ENCODE peak calls at places on chromosomes 4 and X, in ten cellular contexts. One of them, this sample, is unnamed.

GRCh38 chrX:19875051-19875432 is 12.4 kb downstream of the SH3KBP1 start:
- DNase-seq in choroid plexus epithelial cell: no peak
- DNase-seq in IMR-90: peak; percentile 34
- DNase-seq in sigmoid colon: no peak
- DNase-seq in AG09309: no peak
- DNase-seq in HFF-Myc: no peak
- DNase-seq in fibroblast of the aortic adventitia: no peak
- DNase-seq in astrocyte of the spinal cord: no peak
- DNase-seq in foreskin fibroblast: no peak
- DNase-seq in tibial nerve: peak; percentile 4
- DNase-seq in this sample: no peak

GRCh38 chr4:95548738-95549245 is at the start of gene UNC5C:
- DNase-seq in choroid plexus epithelial cell: peak; percentile 38
- DNase-seq in HFF-Myc: no peak
- DNase-seq in IMR-90: no peak
- DNase-seq in sigmoid colon: peak; percentile 88
- DNase-seq in AG09309: no peak
- DNase-seq in tibial nerve: peak; percentile 59
- DNase-seq in foreskin fibroblast: peak; percentile 1
- DNase-seq in fibroblast of the aortic adventitia: peak; percentile 69
- DNase-seq in astrocyte of the spinal cord: peak; percentile 64
- DNase-seq in this sample: no peak

GRCh38 chr4:770022-770421 is 55.9 kb downstream of the CPLX1 start:
- DNase-seq in HFF-Myc: no peak
- DNase-seq in sigmoid colon: no peak
- DNase-seq in astrocyte of the spinal cord: no peak
- DNase-seq in IMR-90: peak; percentile 38
- DNase-seq in choroid plexus epithelial cell: no peak
- DNase-seq in AG09309: no peak
- DNase-seq in fibroblast of the aortic adventitia: no peak
- DNase-seq in tibial nerve: no peak
- DNase-seq in foreskin fibroblast: no peak
- DNase-seq in this sample: no peak

GRCh38 chr4:74967324-74967723 is 34.4 kb downstream of the PARM1 start:
- DNase-seq in tibial nerve: no peak
- DNase-seq in astrocyte of the spinal cord: no peak
- DNase-seq in AG09309: no peak
- DNase-seq in foreskin fibroblast: no peak
- DNase-seq in sigmoid colon: no peak
- DNase-seq in choroid plexus epithelial cell: no peak
- DNase-seq in fibroblast of the aortic adventitia: no peak
- DNase-seq in HFF-Myc: no peak
- DNase-seq in IMR-90: no peak
- DNase-seq in this sample: no peak

GRCh38 chr4:31918891-31919290 is 1198.7 kb downstream of the PCDH7 start:
- DNase-seq in foreskin fibroblast: no peak
- DNase-seq in IMR-90: no peak
- DNase-seq in astrocyte of the spinal cord: no peak
- DNase-seq in AG09309: no peak
- DNase-seq in HFF-Myc: no peak
- DNase-seq in tibial nerve: no peak
- DNase-seq in sigmoid colon: no peak
- DNase-seq in fibroblast of the aortic adventitia: peak; percentile 38
- DNase-seq in choroid plexus epithelial cell: peak; percentile 57
- DNase-seq in this sample: no peak

GRCh38 chrX:44343412-44343942 is at the start of gene EFHC2:
- DNase-seq in tibial nerve: peak; percentile 9
- DNase-seq in astrocyte of the spinal cord: no peak
- DNase-seq in fibroblast of the aortic adventitia: no peak
- DNase-seq in foreskin fibroblast: no peak
- DNase-seq in sigmoid colon: peak; percentile 63
- DNase-seq in AG09309: no peak
- DNase-seq in IMR-90: no peak
- DNase-seq in HFF-Myc: no peak
- DNase-seq in choroid plexus epithelial cell: peak; percentile 6
- DNase-seq in this sample: no peak

GRCh38 chr4:148056879-148057278 is 325.0 kb downstream of the ARHGAP10 start:
- DNase-seq in astrocyte of the spinal cord: peak; percentile 75
- DNase-seq in HFF-Myc: peak; percentile 19
- DNase-seq in IMR-90: peak; percentile 77
- DNase-seq in fibroblast of the aortic adventitia: peak; percentile 67
- DNase-seq in tibial nerve: peak; percentile 54
- DNase-seq in sigmoid colon: no peak
- DNase-seq in choroid plexus epithelial cell: peak; percentile 69
- DNase-seq in AG09309: peak; percentile 13
- DNase-seq in foreskin fibroblast: peak; percentile 32
- DNase-seq in this sample: no peak

GRCh38 chr4:75370582-75370981 is 143.6 kb downstream of the RCHY1 start:
- DNase-seq in tibial nerve: no peak
- DNase-seq in IMR-90: no peak
- DNase-seq in sigmoid colon: no peak
- DNase-seq in HFF-Myc: no peak
- DNase-seq in choroid plexus epithelial cell: no peak
- DNase-seq in foreskin fibroblast: no peak
- DNase-seq in fibroblast of the aortic adventitia: no peak
- DNase-seq in astrocyte of the spinal cord: no peak
- DNase-seq in AG09309: no peak
- DNase-seq in this sample: no peak

GRCh38 chr4:84956014-84956413 is 10.5 kb downstream of the WDFY3 start:
- DNase-seq in foreskin fibroblast: no peak
- DNase-seq in choroid plexus epithelial cell: no peak
- DNase-seq in AG09309: no peak
- DNase-seq in sigmoid colon: no peak
- DNase-seq in HFF-Myc: no peak
- DNase-seq in IMR-90: no peak
- DNase-seq in tibial nerve: no peak
- DNase-seq in fibroblast of the aortic adventitia: no peak
- DNase-seq in astrocyte of the spinal cord: no peak
- DNase-seq in this sample: no peak

GRCh38 chr4:3317656-3318211 is 24.9 kb downstream of the RGS12 start:
- DNase-seq in tibial nerve: no peak
- DNase-seq in HFF-Myc: no peak
- DNase-seq in foreskin fibroblast: no peak
- DNase-seq in sigmoid colon: no peak
- DNase-seq in choroid plexus epithelial cell: no peak
- DNase-seq in AG09309: no peak
- DNase-seq in fibroblast of the aortic adventitia: no peak
- DNase-seq in astrocyte of the spinal cord: no peak
- DNase-seq in IMR-90: no peak
- DNase-seq in this sample: no peak

GRCh38 chr4:52059372-52059771 is 8.3 kb downstream of the SPATA18 start:
- DNase-seq in tibial nerve: peak; percentile 41
- DNase-seq in IMR-90: peak; percentile 46
- DNase-seq in astrocyte of the spinal cord: peak; percentile 81
- DNase-seq in AG09309: peak; percentile 23
- DNase-seq in choroid plexus epithelial cell: peak; percentile 67
- DNase-seq in HFF-Myc: no peak
- DNase-seq in foreskin fibroblast: peak; percentile 57
- DNase-seq in sigmoid colon: no peak
- DNase-seq in fibroblast of the aortic adventitia: peak; percentile 92
- DNase-seq in this sample: no peak

GRCh38 chrX:103688949-103689348 is 2.5 kb upstream of the MORF4L2 start:
- DNase-seq in fibroblast of the aortic adventitia: peak; percentile 58
- DNase-seq in choroid plexus epithelial cell: peak; percentile 58
- DNase-seq in IMR-90: peak; percentile 44
- DNase-seq in astrocyte of the spinal cord: peak; percentile 43
- DNase-seq in HFF-Myc: no peak
- DNase-seq in AG09309: no peak
- DNase-seq in sigmoid colon: no peak
- DNase-seq in tibial nerve: no peak
- DNase-seq in foreskin fibroblast: no peak
- DNase-seq in this sample: no peak

GRCh38 chr4:53012738-53013137 is 150.6 kb downstream of the RASL11B start:
- DNase-seq in IMR-90: peak; percentile 30
- DNase-seq in HFF-Myc: no peak
- DNase-seq in tibial nerve: no peak
- DNase-seq in choroid plexus epithelial cell: peak; percentile 58
- DNase-seq in astrocyte of the spinal cord: peak; percentile 33
- DNase-seq in sigmoid colon: no peak
- DNase-seq in AG09309: no peak
- DNase-seq in fibroblast of the aortic adventitia: peak; percentile 56
- DNase-seq in foreskin fibroblast: peak; percentile 32
- DNase-seq in this sample: no peak

GRCh38 chr4:152935661-152936445 is at the start of gene FHDC1:
- DNase-seq in fibroblast of the aortic adventitia: no peak
- DNase-seq in astrocyte of the spinal cord: no peak
- DNase-seq in sigmoid colon: no peak
- DNase-seq in tibial nerve: no peak
- DNase-seq in HFF-Myc: no peak
- DNase-seq in choroid plexus epithelial cell: no peak
- DNase-seq in foreskin fibroblast: no peak
- DNase-seq in AG09309: no peak
- DNase-seq in IMR-90: no peak
- DNase-seq in this sample: no peak

GRCh38 chr4:8832130-8832930 is 39.3 kb downstream of the HMX1 start:
- DNase-seq in astrocyte of the spinal cord: no peak
- DNase-seq in IMR-90: no peak
- DNase-seq in tibial nerve: no peak
- DNase-seq in choroid plexus epithelial cell: peak; percentile 5
- DNase-seq in foreskin fibroblast: peak; percentile 2
- DNase-seq in sigmoid colon: peak; percentile 40
- DNase-seq in fibroblast of the aortic adventitia: no peak
- DNase-seq in AG09309: no peak
- DNase-seq in HFF-Myc: peak; percentile 3
- DNase-seq in this sample: no peak

GRCh38 chrX:48575642-48576041 is 1.4 kb downstream of the RBM3 start:
- DNase-seq in HFF-Myc: no peak
- DNase-seq in foreskin fibroblast: no peak
- DNase-seq in tibial nerve: no peak
- DNase-seq in AG09309: no peak
- DNase-seq in sigmoid colon: no peak
- DNase-seq in choroid plexus epithelial cell: no peak
- DNase-seq in astrocyte of the spinal cord: no peak
- DNase-seq in IMR-90: no peak
- DNase-seq in fibroblast of the aortic adventitia: no peak
- DNase-seq in this sample: no peak

GRCh38 chr4:183322326-183322725 is at the start of gene CLDN24:
- DNase-seq in IMR-90: no peak
- DNase-seq in astrocyte of the spinal cord: no peak
- DNase-seq in fibroblast of the aortic adventitia: no peak
- DNase-seq in sigmoid colon: no peak
- DNase-seq in HFF-Myc: no peak
- DNase-seq in AG09309: no peak
- DNase-seq in tibial nerve: no peak
- DNase-seq in foreskin fibroblast: no peak
- DNase-seq in choroid plexus epithelial cell: no peak
- DNase-seq in this sample: no peak

GRCh38 chr4:77434299-77435092 is 171.1 kb upstream of the CXCL13 start:
- DNase-seq in astrocyte of the spinal cord: no peak
- DNase-seq in choroid plexus epithelial cell: no peak
- DNase-seq in IMR-90: no peak
- DNase-seq in HFF-Myc: no peak
- DNase-seq in sigmoid colon: no peak
- DNase-seq in foreskin fibroblast: no peak
- DNase-seq in tibial nerve: peak; percentile 8
- DNase-seq in AG09309: no peak
- DNase-seq in fibroblast of the aortic adventitia: peak; percentile 60
- DNase-seq in this sample: no peak

GRCh38 chrX:70979136-70979762 is 48.4 kb upstream of the SLC7A3 start:
- DNase-seq in IMR-90: peak; percentile 52
- DNase-seq in AG09309: peak; percentile 5
- DNase-seq in tibial nerve: no peak
- DNase-seq in fibroblast of the aortic adventitia: peak; percentile 47
- DNase-seq in foreskin fibroblast: peak; percentile 28
- DNase-seq in sigmoid colon: no peak
- DNase-seq in astrocyte of the spinal cord: peak; percentile 40
- DNase-seq in choroid plexus epithelial cell: peak; percentile 71
- DNase-seq in HFF-Myc: peak; percentile 15
- DNase-seq in this sample: no peak

DNA sequence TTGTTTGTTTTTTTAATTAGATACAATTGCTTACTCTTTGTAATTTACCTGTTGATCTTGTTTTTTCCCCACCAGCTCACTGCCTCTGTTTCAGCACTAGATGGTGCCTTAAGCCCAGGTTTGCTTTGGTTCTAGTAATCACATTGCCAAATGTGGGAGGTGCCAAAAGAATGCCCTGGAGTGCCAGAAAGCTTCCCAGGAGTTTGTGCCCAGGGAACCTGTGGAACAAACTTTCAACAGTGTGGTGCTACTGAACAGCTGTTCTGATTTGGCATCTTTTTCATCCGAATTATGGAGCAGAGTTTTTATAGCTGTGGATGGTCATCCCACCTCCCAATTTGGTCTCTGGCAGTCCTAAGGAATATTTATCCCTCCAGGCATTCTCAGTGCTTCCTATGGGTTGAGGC is 1000.7 kb downstream of the STIM2 start:
- DNase-seq in HFF-Myc: no peak
- DNase-seq in sigmoid colon: no peak
- DNase-seq in foreskin fibroblast: no peak
- DNase-seq in tibial nerve: no peak
- DNase-seq in choroid plexus epithelial cell: peak; percentile 75
- DNase-seq in astrocyte of the spinal cord: peak; percentile 44
- DNase-seq in AG09309: peak; percentile 51
- DNase-seq in fibroblast of the aortic adventitia: peak; percentile 51
- DNase-seq in IMR-90: peak; percentile 47
- DNase-seq in this sample: peak; percentile 26
- TF ChIP-seq CTCF in HFF-Myc: peak; percentile 23
- TF ChIP-seq CTCF in sigmoid colon: no peak
- TF ChIP-seq CTCF in foreskin fibroblast: peak; percentile 50
- TF ChIP-seq CTCF in tibial nerve: peak; percentile 6
- TF ChIP-seq CTCF in choroid plexus epithelial cell: peak; percentile 80
- TF ChIP-seq CTCF in astrocyte of the spinal cord: peak; percentile 51
- TF ChIP-seq CTCF in AG09309: peak; percentile 87
- TF ChIP-seq CTCF in fibroblast of the aortic adventitia: peak; percentile 48
- TF ChIP-seq CTCF in IMR-90: peak; percentile 57
- TF ChIP-seq CTCF in this sample: peak; percentile 77

GRCh38 chrX:94051926-94052325 is 377.9 kb downstream of the FAM133A start:
- DNase-seq in astrocyte of the spinal cord: no peak
- DNase-seq in fibroblast of the aortic adventitia: no peak
- DNase-seq in choroid plexus epithelial cell: no peak
- DNase-seq in tibial nerve: no peak
- DNase-seq in foreskin fibroblast: no peak
- DNase-seq in HFF-Myc: no peak
- DNase-seq in AG09309: no peak
- DNase-seq in IMR-90: no peak
- DNase-seq in sigmoid colon: no peak
- DNase-seq in this sample: no peak
- H3K4me3 ChIP-seq in astrocyte of the spinal cord: no peak overlapping the region
- H3K4me3 ChIP-seq in fibroblast of the aortic adventitia: no peak overlapping the region
- H3K4me3 ChIP-seq in choroid plexus epithelial cell: no peak overlapping the region
- H3K4me3 ChIP-seq in tibial nerve: no peak overlapping the region
- H3K4me3 ChIP-seq in foreskin fibroblast: no peak overlapping the region
- H3K4me3 ChIP-seq in HFF-Myc: no peak overlapping the region
- H3K4me3 ChIP-seq in AG09309: no peak overlapping the region
- H3K4me3 ChIP-seq in IMR-90: no peak overlapping the region
- H3K4me3 ChIP-seq in sigmoid colon: no peak overlapping the region
- H3K4me3 ChIP-seq in this sample: no peak overlapping the region

GRCh38 chrX:1455948-1456280 is 3.2 kb upstream of the ASMTL start:
- DNase-seq in AG09309: no peak
- DNase-seq in sigmoid colon: no peak
- DNase-seq in IMR-90: no peak
- DNase-seq in choroid plexus epithelial cell: no peak
- DNase-seq in fibroblast of the aortic adventitia: no peak
- DNase-seq in tibial nerve: no peak
- DNase-seq in astrocyte of the spinal cord: no peak
- DNase-seq in HFF-Myc: no peak
- DNase-seq in foreskin fibroblast: no peak
- DNase-seq in this sample: no peak
- TF ChIP-seq CTCF in AG09309: no peak
- TF ChIP-seq CTCF in sigmoid colon: no peak
- TF ChIP-seq CTCF in IMR-90: no peak
- TF ChIP-seq CTCF in choroid plexus epithelial cell: no peak
- TF ChIP-seq CTCF in fibroblast of the aortic adventitia: no peak
- TF ChIP-seq CTCF in tibial nerve: no peak
- TF ChIP-seq CTCF in astrocyte of the spinal cord: no peak
- TF ChIP-seq CTCF in HFF-Myc: no peak
- TF ChIP-seq CTCF in foreskin fibroblast: no peak
- TF ChIP-seq CTCF in this sample: no peak

GRCh38 chr4:61202638-61203495 is 2.7 kb downstream of the ADGRL3 start:
- DNase-seq in sigmoid colon: no peak
- DNase-seq in HFF-Myc: no peak
- DNase-seq in AG09309: no peak
- DNase-seq in fibroblast of the aortic adventitia: no peak
- DNase-seq in foreskin fibroblast: no peak
- DNase-seq in tibial nerve: no peak
- DNase-seq in astrocyte of the spinal cord: peak; percentile 25
- DNase-seq in IMR-90: no peak
- DNase-seq in choroid plexus epithelial cell: peak; percentile 54
- DNase-seq in this sample: no peak
- H3K4me3 ChIP-seq in sigmoid colon: peak overlapping the region; percentile 37
- H3K4me3 ChIP-seq in HFF-Myc: no peak overlapping the region
- H3K4me3 ChIP-seq in AG09309: no peak overlapping the region
- H3K4me3 ChIP-seq in fibroblast of the aortic adventitia: no peak overlapping the region
- H3K4me3 ChIP-seq in foreskin fibroblast: no peak overlapping the region
- H3K4me3 ChIP-seq in tibial nerve: peak overlapping the region; percentile 75
- H3K4me3 ChIP-seq in astrocyte of the spinal cord: peak overlapping the region; percentile 61
- H3K4me3 ChIP-seq in IMR-90: peak overlapping the region; percentile 62
- H3K4me3 ChIP-seq in choroid plexus epithelial cell: peak overlapping the region; percentile 72
- H3K4me3 ChIP-seq in this sample: peak overlapping the region; percentile 59

This sample was measured in retinal pigment epithelial cell.